ENCODE peak calls at places on chromosomes 1 and 21, in four cellular contexts. One of them, this sample, is unnamed.

GRCh38 chr1:20974951-20975350 is 187.8 kb upstream of the HP1BP3 start:
- DNase-seq in ovary: no peak
- DNase-seq in transverse colon: no peak
- DNase-seq in PC-3: no peak
- DNase-seq in this sample: no peak

GRCh38 chr1:72178266-72178665 is 104.1 kb downstream of the NEGR1 start:
- DNase-seq in transverse colon: no peak
- DNase-seq in ovary: no peak
- DNase-seq in PC-3: peak; percentile 20
- DNase-seq in this sample: no peak

GRCh38 chr1:154198756-154199562 is 7.1 kb upstream of the TPM3 start:
- DNase-seq in PC-3: peak; percentile 84
- DNase-seq in ovary: peak; percentile 51
- DNase-seq in transverse colon: no peak
- DNase-seq in this sample: no peak

GRCh38 chr1:119611701-119612113 is 36.4 kb downstream of the ZNF697 start:
- DNase-seq in ovary: peak; percentile 65
- DNase-seq in transverse colon: peak; percentile 91
- DNase-seq in PC-3: peak; percentile 93
- DNase-seq in this sample: peak; percentile 92

GRCh38 chr1:244778356-244778755 is 57.1 kb upstream of the COX20 start:
- DNase-seq in transverse colon: no peak
- DNase-seq in ovary: no peak
- DNase-seq in PC-3: peak; percentile 95
- DNase-seq in this sample: no peak

GRCh38 chr1:88291902-88292301 is 392.2 kb upstream of the PKN2 start:
- DNase-seq in ovary: no peak
- DNase-seq in PC-3: no peak
- DNase-seq in transverse colon: no peak
- DNase-seq in this sample: no peak

GRCh38 chr21:30629173-30629572 is 5.8 kb upstream of the KRTAP20-2 start:
- DNase-seq in transverse colon: no peak
- DNase-seq in ovary: no peak
- DNase-seq in PC-3: no peak
- DNase-seq in this sample: no peak

GRCh38 chr1:119617751-119618691 is 30.0 kb downstream of the ZNF697 start:
- DNase-seq in ovary: peak; percentile 66
- DNase-seq in PC-3: no peak
- DNase-seq in transverse colon: no peak
- DNase-seq in this sample: no peak

GRCh38 chr1:150543500-150544143 is 5.6 kb upstream of the ADAMTSL4 start:
- DNase-seq in transverse colon: peak; percentile 43
- DNase-seq in PC-3: no peak
- DNase-seq in ovary: no peak
- DNase-seq in this sample: no peak

GRCh38 chr1:232574867-232575523 is 54.9 kb downstream of the SIPA1L2 start:
- DNase-seq in ovary: no peak
- DNase-seq in transverse colon: no peak
- DNase-seq in PC-3: peak; percentile 39
- DNase-seq in this sample: no peak

GRCh38 chr1:201461783-201462441 is 7.1 kb downstream of the PHLDA3 start:
- DNase-seq in PC-3: peak; percentile 100
- DNase-seq in transverse colon: peak; percentile 69
- DNase-seq in ovary: peak; percentile 84
- DNase-seq in this sample: peak; percentile 56

GRCh38 chr1:58982259-58982998 is 198.6 kb upstream of the JUN start:
- DNase-seq in transverse colon: no peak
- DNase-seq in PC-3: no peak
- DNase-seq in ovary: no peak
- DNase-seq in this sample: no peak

GRCh38 chr1:40032240-40032891 is 8.2 kb upstream of the CAP1 start:
- DNase-seq in transverse colon: peak; percentile 72
- DNase-seq in PC-3: peak; percentile 71
- DNase-seq in ovary: no peak
- DNase-seq in this sample: no peak

GRCh38 chr1:29488794-29489309 is 252.5 kb downstream of the PTPRU start:
- DNase-seq in transverse colon: no peak
- DNase-seq in PC-3: no peak
- DNase-seq in ovary: no peak
- DNase-seq in this sample: no peak

GRCh38 chr1:27366411-27367159 is at the start of gene MAP3K6:
- DNase-seq in ovary: peak; percentile 88
- DNase-seq in PC-3: peak; percentile 85
- DNase-seq in transverse colon: peak; percentile 90
- DNase-seq in this sample: peak; percentile 90

GRCh38 chr1:242774256-242774655 is 249.8 kb upstream of the PLD5 start:
- DNase-seq in ovary: no peak
- DNase-seq in transverse colon: no peak
- DNase-seq in PC-3: no peak
- DNase-seq in this sample: no peak

GRCh38 chr1:153962088-153963029 is 978 bp downstream of the SLC39A1 start:
- DNase-seq in PC-3: peak; percentile 56
- DNase-seq in ovary: peak; percentile 55
- DNase-seq in transverse colon: peak; percentile 47
- DNase-seq in this sample: no peak

GRCh38 chr1:50923564-50923963 is 36.5 kb downstream of the FAF1 start:
- DNase-seq in ovary: no peak
- DNase-seq in PC-3: no peak
- DNase-seq in transverse colon: no peak
- DNase-seq in this sample: no peak

GRCh38 chr1:33342041-33342723 is 21.3 kb upstream of the A3GALT2 start:
- DNase-seq in PC-3: peak; percentile 96
- DNase-seq in transverse colon: peak; percentile 77
- DNase-seq in ovary: peak; percentile 65
- DNase-seq in this sample: peak; percentile 77

GRCh38 chr1:156233421-156234127 is 8.4 kb upstream of the BGLAP start:
- DNase-seq in PC-3: peak; percentile 45
- DNase-seq in ovary: no peak
- DNase-seq in transverse colon: no peak
- DNase-seq in this sample: no peak

GRCh38 chr1:44806025-44806703 is 987 bp downstream of the DYNLT4 start:
- DNase-seq in PC-3: no peak
- DNase-seq in ovary: peak; percentile 57
- DNase-seq in transverse colon: peak; percentile 8
- DNase-seq in this sample: peak; percentile 46

GRCh38 chr1:50415235-50416149 is 7.8 kb downstream of the DMRTA2 start:
- DNase-seq in PC-3: no peak
- DNase-seq in ovary: no peak
- DNase-seq in transverse colon: no peak
- DNase-seq in this sample: no peak

GRCh38 chr21:39788383-39788782 is 43.4 kb downstream of the IGSF5 start:
- DNase-seq in PC-3: peak; percentile 89
- DNase-seq in transverse colon: peak; percentile 49
- DNase-seq in ovary: peak; percentile 46
- DNase-seq in this sample: peak; percentile 63

GRCh38 chr1:169894424-169895145 is 889 bp upstream of the SCYL3 start:
- DNase-seq in ovary: peak; percentile 23
- DNase-seq in transverse colon: no peak
- DNase-seq in PC-3: no peak
- DNase-seq in this sample: peak; percentile 48

GRCh38 chr1:109389638-109390341 is 7.9 kb downstream of the SORT1 start:
- DNase-seq in PC-3: no peak
- DNase-seq in ovary: no peak
- DNase-seq in transverse colon: no peak
- DNase-seq in this sample: no peak
- H3K4me1 ChIP-seq in PC-3: peaks cover 28% of the 10 kb centered on the region
- H3K4me1 ChIP-seq in ovary: no peaks in the 10 kb centered on the region
- H3K4me1 ChIP-seq in transverse colon: peaks cover 82% of the 10 kb centered on the region
- H3K4me1 ChIP-seq in this sample: peaks cover 21% of the 10 kb centered on the region

GRCh38 chr21:45110873-45111624 is 36.7 kb downstream of the ADARB1 start:
- DNase-seq in transverse colon: no peak
- DNase-seq in ovary: no peak
- DNase-seq in PC-3: no peak
- DNase-seq in this sample: no peak
- H3K4me1 ChIP-seq in transverse colon: peaks cover 40% of the 10 kb centered on the region
- H3K4me1 ChIP-seq in ovary: peaks cover 4% of the 10 kb centered on the region
- H3K4me1 ChIP-seq in PC-3: no peaks in the 10 kb centered on the region
- H3K4me1 ChIP-seq in this sample: no peaks in the 10 kb centered on the region

GRCh38 chr21:37799193-37800121 is 116.8 kb downstream of the KCNJ6 start:
- DNase-seq in ovary: no peak
- DNase-seq in PC-3: no peak
- DNase-seq in transverse colon: no peak
- DNase-seq in this sample: no peak

GRCh38 chr21:37804001-37804400 is 112.3 kb downstream of the KCNJ6 start:
- DNase-seq in PC-3: no peak
- DNase-seq in transverse colon: no peak
- DNase-seq in ovary: no peak
- DNase-seq in this sample: no peak

GRCh38 chr21:37800496-37801061 is 115.7 kb downstream of the KCNJ6 start:
- DNase-seq in PC-3: no peak
- DNase-seq in transverse colon: no peak
- DNase-seq in ovary: no peak
- DNase-seq in this sample: no peak

GRCh38 chr21:37800122-37800455 is 116.2 kb downstream of the KCNJ6 start:
- DNase-seq in transverse colon: no peak
- DNase-seq in ovary: no peak
- DNase-seq in PC-3: no peak
- DNase-seq in this sample: no peak

DNA sequence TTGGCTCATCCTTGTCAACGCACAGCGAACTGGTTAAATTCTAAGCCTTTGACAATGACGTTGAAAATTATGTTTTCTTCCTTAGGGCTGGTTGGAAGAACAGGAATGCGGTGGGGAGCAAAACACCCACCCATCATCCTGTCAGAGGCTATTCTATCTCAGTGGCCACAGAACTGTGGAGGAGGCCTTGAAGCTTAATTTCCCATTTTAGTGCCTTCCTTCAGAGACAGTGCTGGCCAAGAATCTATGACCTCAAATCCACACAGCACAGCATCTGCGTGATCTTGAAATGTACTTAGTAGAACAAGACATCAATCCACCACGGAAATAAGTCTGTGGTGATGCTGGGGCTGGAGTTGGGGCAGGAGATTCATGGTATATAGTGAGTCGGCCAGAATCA is 113.2 kb downstream of the KCNJ6 start:
- DNase-seq in transverse colon: no peak
- DNase-seq in PC-3: no peak
- DNase-seq in ovary: no peak
- DNase-seq in this sample: no peak
- H3K4me1 ChIP-seq in transverse colon: no peaks in the 10 kb centered on the region
- H3K4me1 ChIP-seq in PC-3: no peaks in the 10 kb centered on the region
- H3K4me1 ChIP-seq in ovary: no peaks in the 10 kb centered on the region
- H3K4me1 ChIP-seq in this sample: no peaks in the 10 kb centered on the region

GRCh38 chr1:183476081-183476480 is 3.8 kb downstream of the SMG7 start:
- DNase-seq in ovary: no peak
- DNase-seq in PC-3: no peak
- DNase-seq in transverse colon: no peak
- DNase-seq in this sample: no peak
- H3K4me1 ChIP-seq in ovary: peaks cover 4% of the 10 kb centered on the region
- H3K4me1 ChIP-seq in PC-3: peaks cover 37% of the 10 kb centered on the region
- H3K4me1 ChIP-seq in transverse colon: peaks cover 64% of the 10 kb centered on the region
- H3K4me1 ChIP-seq in this sample: peaks cover 44% of the 10 kb centered on the region

GRCh38 chr21:44866780-44867179 is 6.7 kb downstream of the PTTG1IP start:
- DNase-seq in ovary: no peak
- DNase-seq in transverse colon: no peak
- DNase-seq in PC-3: peak; percentile 13
- DNase-seq in this sample: no peak
- H3K4me1 ChIP-seq in ovary: peaks cover 23% of the 10 kb centered on the region
- H3K4me1 ChIP-seq in transverse colon: peaks cover 66% of the 10 kb centered on the region
- H3K4me1 ChIP-seq in PC-3: peaks cover 62% of the 10 kb centered on the region
- H3K4me1 ChIP-seq in this sample: peaks cover 43% of the 10 kb centered on the region

GRCh38 chr21:41663805-41664788 is 102.8 kb downstream of the RIPK4 start:
- DNase-seq in transverse colon: peak; percentile 81
- DNase-seq in ovary: no peak
- DNase-seq in PC-3: peak; percentile 63
- DNase-seq in this sample: peak; percentile 78
- H3K4me1 ChIP-seq in transverse colon: peaks cover 18% of the 10 kb centered on the region
- H3K4me1 ChIP-seq in ovary: no peaks in the 10 kb centered on the region
- H3K4me1 ChIP-seq in PC-3: peaks cover 34% of the 10 kb centered on the region
- H3K4me1 ChIP-seq in this sample: peaks cover 18% of the 10 kb centered on the region

DNA sequence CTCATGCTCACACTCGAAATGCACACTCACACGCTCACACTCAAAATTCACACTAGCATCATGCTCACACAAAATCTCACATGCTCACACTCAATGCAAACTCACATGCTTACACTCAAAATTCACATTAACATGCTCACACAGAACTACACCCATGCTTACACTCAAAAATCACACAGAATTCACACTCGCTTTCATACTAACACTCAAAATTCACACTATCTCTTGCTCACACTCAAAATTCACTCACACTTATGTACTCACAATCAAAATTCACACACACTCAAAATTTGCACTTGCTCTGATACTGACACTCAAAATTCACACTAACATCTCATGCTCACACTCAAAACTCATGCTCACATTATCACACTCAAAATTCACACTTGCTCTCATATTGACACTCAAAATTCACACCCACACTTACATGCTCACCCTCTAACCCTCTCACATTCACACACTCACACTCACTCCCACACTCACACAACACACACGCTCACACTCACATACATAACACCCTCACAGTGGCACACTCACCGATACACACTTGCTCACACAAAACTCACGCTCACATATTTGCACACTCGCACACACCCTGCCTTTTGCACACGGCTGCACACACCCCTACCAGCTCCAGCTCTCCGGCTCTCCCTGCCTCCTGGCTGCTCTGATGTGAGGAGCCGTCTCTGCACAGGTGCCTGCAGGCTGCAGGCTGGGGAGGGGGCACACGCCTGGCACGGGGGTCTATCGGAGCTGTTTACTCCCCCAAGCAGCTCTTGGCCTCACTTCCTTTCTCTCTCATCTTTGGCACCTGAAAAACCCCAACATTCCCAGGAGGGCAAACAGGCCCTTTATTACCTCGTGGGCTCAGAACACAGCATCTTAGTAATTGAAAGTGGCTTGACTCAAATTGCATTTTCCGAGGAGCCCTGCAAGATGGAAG is 264.1 kb upstream of the VAMP3 start:
- DNase-seq in transverse colon: no peak
- DNase-seq in ovary: no peak
- DNase-seq in PC-3: no peak
- DNase-seq in this sample: no peak
- H3K4me1 ChIP-seq in transverse colon: peaks cover 16% of the 10 kb centered on the region
- H3K4me1 ChIP-seq in ovary: peaks cover 10% of the 10 kb centered on the region
- H3K4me1 ChIP-seq in PC-3: no peaks in the 10 kb centered on the region
- H3K4me1 ChIP-seq in this sample: peaks cover 2% of the 10 kb centered on the region

DNA sequence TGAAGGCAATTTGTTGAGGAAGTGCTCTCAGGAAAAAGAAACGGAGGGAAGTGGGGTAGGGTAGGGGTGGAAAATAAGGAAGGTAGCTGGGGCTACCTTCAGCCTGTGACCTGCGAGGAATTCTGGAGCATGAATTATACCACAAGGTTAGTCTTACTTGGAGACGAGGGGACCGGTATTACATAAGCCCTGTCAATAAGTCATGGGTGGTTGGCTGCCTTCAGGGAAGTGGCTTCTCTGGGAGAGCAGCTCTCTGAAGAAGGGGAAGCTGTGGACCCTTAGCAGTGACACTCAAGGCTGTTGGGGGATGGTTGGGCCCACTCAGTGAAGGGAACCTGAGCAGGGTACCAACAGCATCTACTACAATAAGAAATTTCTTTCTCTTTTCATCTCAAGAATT is 111.3 kb downstream of the TNFSF18 start:
- DNase-seq in ovary: no peak
- DNase-seq in PC-3: no peak
- DNase-seq in transverse colon: no peak
- DNase-seq in this sample: no peak
- H3K4me1 ChIP-seq in ovary: no peaks in the 10 kb centered on the region
- H3K4me1 ChIP-seq in PC-3: peaks cover 16% of the 10 kb centered on the region
- H3K4me1 ChIP-seq in transverse colon: no peaks in the 10 kb centered on the region
- H3K4me1 ChIP-seq in this sample: no peaks in the 10 kb centered on the region